ENCODE peak calls at places on chromosome 3, in six cellular contexts. H is astrocyte of the spinal cord, R is adrenal gland, V is IMR-90, L is mucosa of descending colon, U is cardiac fibroblast. Z is an unnamed sample.
A peak's percentile ranks its signal among the peaks of the same experiment; 100 is the strongest.

GRCh38 chr3:129688310-129688895 is 81.9 kb upstream of the PLXND1 start:
- DNase-seq in U (peak; percentile 77), R (peak; percentile 80), L (peak; percentile 49), V (peak; percentile 74), H (peak; percentile 70), Z (peak; percentile 71)

GRCh38 chr3:142647856-142648255 is 51.7 kb downstream of the PLS1 start:
- DNase-seq in H (peak; percentile 58), U (no peak), L (no peak), R (no peak), V (peak; percentile 5), Z (peak; percentile 4)

GRCh38 chr3:64441861-64442260 is 216.6 kb upstream of the PRICKLE2 start:
- DNase-seq in V (peak; percentile 72), H (peak; percentile 43), U (no peak), R (peak; percentile 11), L (no peak), Z (no peak)

GRCh38 chr3:38746641-38747040 is 69.4 kb downstream of the SCN10A start:
- DNase-seq in L (no peak), H (no peak), R (no peak), V (no peak), U (no peak), Z (no peak)

GRCh38 chr3:72597756-72598195 is 250.5 kb downstream of the SHQ1 start:
- DNase-seq in V (peak; percentile 13), U (peak; percentile 24), R (no peak), H (no peak), L (no peak), Z (peak; percentile 3)

GRCh38 chr3:154690413-154690812 is 260.4 kb upstream of the GPR149 start:
- DNase-seq in V (no peak), L (no peak), H (no peak), R (no peak), U (no peak), Z (no peak)

GRCh38 chr3:82082796-82083195 is 321.4 kb upstream of the GBE1 start:
- DNase-seq in V (no peak), H (peak; percentile 27), R (no peak), L (no peak), U (no peak), Z (no peak)

GRCh38 chr3:128190501-128190900 is 37.2 kb downstream of the EEFSEC start:
- DNase-seq in R (no peak), U (no peak), H (no peak), L (no peak), V (peak; percentile 57), Z (no peak)

GRCh38 chr3:177835008-177835407 is 637.7 kb upstream of the TBL1XR1 start:
- DNase-seq in V (peak; percentile 94), H (peak; percentile 98), R (no peak), U (peak; percentile 77), L (no peak), Z (peak; percentile 80)

GRCh38 chr3:115085197-115085865 is 61.8 kb downstream of the ZBTB20 start:
- DNase-seq in U (no peak), H (no peak), R (no peak), V (no peak), L (no peak), Z (no peak)

GRCh38 chr3:18630295-18630694 is 205.2 kb upstream of the SATB1 start:
- DNase-seq in U (no peak), L (no peak), R (no peak), V (no peak), H (no peak), Z (no peak)

GRCh38 chr3:18623220-18623619 is 198.1 kb upstream of the SATB1 start:
- DNase-seq in V (no peak), R (no peak), H (no peak), L (no peak), U (no peak), Z (no peak)

DNA sequence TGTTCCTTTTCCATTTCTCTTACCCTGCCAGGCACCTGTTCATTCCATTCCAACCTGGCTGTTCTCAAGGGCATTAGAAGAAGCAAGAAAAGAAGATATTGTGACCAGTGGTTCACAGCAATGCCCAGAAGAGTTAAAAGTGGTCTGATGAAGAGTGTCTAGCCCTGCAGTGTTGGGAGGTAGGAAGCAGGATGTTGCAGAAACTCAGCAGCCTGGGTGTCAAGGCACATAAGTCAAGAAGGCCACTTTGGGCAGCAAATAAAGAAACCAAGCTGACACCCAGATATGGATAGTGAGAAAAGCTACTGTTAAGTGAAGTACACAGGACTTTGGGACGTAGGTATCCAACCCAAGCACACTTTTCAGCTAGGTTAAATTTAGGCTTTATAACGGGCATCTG is 199.9 kb upstream of the SATB1 start:
- DNase-seq in L (no peak), U (no peak), R (no peak), H (no peak), V (no peak), Z (no peak)
- TF ChIP-seq CTCF in L (no peak), U (no peak), R (no peak), H (no peak), V (no peak), Z (no peak)

GRCh38 chr3:111862974-111863373 is 3.9 kb downstream of the PHLDB2 start:
- DNase-seq in U (no peak), V (no peak), R (no peak), L (no peak), H (no peak), Z (no peak)

GRCh38 chr3:111859974-111860859 is 1.2 kb downstream of the PHLDB2 start:
- DNase-seq in L (peak; percentile 64), U (peak; percentile 93), V (peak; percentile 87), R (peak; percentile 76), H (peak; percentile 95), Z (peak; percentile 94)

GRCh38 chr3:111862415-111862814 is 3.4 kb downstream of the PHLDB2 start:
- DNase-seq in H (no peak), V (no peak), R (no peak), L (no peak), U (no peak), Z (no peak)

GRCh38 chr3:111859061-111859973 is at the start of gene PHLDB2:
- DNase-seq in L (peak; percentile 70), V (peak; percentile 67), U (peak; percentile 92), R (peak; percentile 76), H (peak; percentile 86), Z (peak; percentile 86)

GRCh38 chr3:111861396-111861795 is 2.3 kb downstream of the PHLDB2 start:
- DNase-seq in U (peak; percentile 55), L (no peak), R (no peak), H (peak; percentile 40), V (no peak), Z (peak; percentile 60)
- H3K4me3 ChIP-seq in U (peak overlapping the region; percentile 70), L (no peak overlapping the region), R (no peak overlapping the region), H (peak overlapping the region; percentile 92), V (peak overlapping the region; percentile 77), Z (peak overlapping the region; percentile 90)

DNA sequence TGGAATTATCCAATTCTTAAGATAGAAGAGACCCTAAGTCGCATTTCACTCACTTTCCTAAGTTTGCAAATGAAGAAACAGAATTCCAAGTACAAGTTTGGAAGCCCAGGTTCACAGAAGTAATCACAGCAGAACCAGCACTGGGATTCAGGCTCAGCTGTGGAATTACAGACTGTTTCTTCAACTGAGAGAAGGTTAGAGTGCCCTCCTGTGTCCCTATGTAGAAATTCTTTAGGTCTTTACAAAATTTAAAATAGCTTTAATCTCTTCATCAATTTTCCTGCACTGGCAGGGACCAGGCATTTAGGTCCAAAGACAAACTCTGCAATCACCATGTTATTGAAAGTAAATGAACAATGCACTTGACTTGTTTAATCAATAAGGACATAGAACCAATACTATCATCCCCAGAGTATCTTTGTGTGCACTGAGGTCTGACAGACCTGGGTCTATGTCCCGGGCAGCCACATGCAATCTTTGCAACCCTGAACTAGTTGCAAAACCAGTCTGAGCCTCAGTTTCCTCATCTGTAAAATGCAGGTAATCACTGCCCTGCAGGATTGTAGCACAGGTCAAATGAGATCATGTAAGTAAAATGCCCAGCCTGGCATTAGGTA is 96.3 kb upstream of the ZBED2 start:
- DNase-seq in H (peak; percentile 60), U (peak; percentile 71), V (peak; percentile 76), R (no peak), L (no peak), Z (peak; percentile 78)
- TF ChIP-seq CTCF in H (peak; percentile 53), U (peak; percentile 49), V (peak; percentile 67), R (peak; percentile 52), L (no peak), Z (peak; percentile 63)

GRCh38 chr3:57927916-57928315 is 80.3 kb upstream of the FLNB start:
- DNase-seq in V (peak; percentile 52), R (no peak), U (peak; percentile 25), L (no peak), H (no peak), Z (no peak)
- H3K4me3 ChIP-seq in V (no peak overlapping the region), R (no peak overlapping the region), U (no peak overlapping the region), L (no peak overlapping the region), H (no peak overlapping the region), Z (no peak overlapping the region)